ENCODE peak calls at places on chromosome 9, in nine cellular contexts. R, L, S, H, I, F, X, P and E are unnamed samples.
A peak's percentile ranks its signal among the peaks of the same experiment; 100 is the strongest.

GRCh38 chr9:107685901-107686300 is 196.3 kb upstream of the KLF4 start:
- DNase-seq in I (no peak), X (no peak), R (no peak), L (no peak), H (peak; percentile 36), P (no peak), S (no peak), F (no peak), E (no peak)

GRCh38 chr9:90024419-90024818 is 419.6 kb downstream of the GADD45G start:
- DNase-seq in P (no peak), I (no peak), L (no peak), S (no peak), X (no peak), H (no peak), F (no peak), R (no peak), E (no peak)

GRCh38 chr9:130286072-130286770 is 20.7 kb downstream of the HMCN2 start:
- DNase-seq in H (no peak), S (no peak), R (no peak), P (no peak), L (no peak), F (no peak), X (no peak), I (no peak), E (no peak)

GRCh38 chr9:122122903-122123632 is 30.0 kb upstream of the TTLL11 start:
- DNase-seq in S (peak; percentile 81), L (peak; percentile 62), P (peak; percentile 47), X (peak; percentile 33), R (no peak), H (peak; percentile 91), I (peak; percentile 69), F (no peak), E (peak; percentile 68)

GRCh38 chr9:6805532-6805931 is 47.8 kb downstream of the KDM4C start:
- DNase-seq in R (peak; percentile 8), F (no peak), S (no peak), L (peak; percentile 29), P (peak; percentile 13), I (peak; percentile 40), X (peak; percentile 47), H (no peak), E (no peak)

GRCh38 chr9:86020731-86021130 is 78.6 kb downstream of the GOLM1 start:
- DNase-seq in H (no peak), R (no peak), I (no peak), F (no peak), X (no peak), L (no peak), P (no peak), S (no peak), E (no peak)

GRCh38 chr9:72753261-72753893 is 199.5 kb downstream of the ALDH1A1 start:
- DNase-seq in R (no peak), X (peak; percentile 2), P (no peak), I (no peak), L (no peak), S (no peak), F (no peak), H (no peak), E (no peak)

GRCh38 chr9:129415954-129416651 is 204.8 kb downstream of the C9orf50 start:
- DNase-seq in R (no peak), P (no peak), I (no peak), X (no peak), S (no peak), L (no peak), H (no peak), F (no peak), E (no peak)

GRCh38 chr9:114207034-114207815 is 51.9 kb downstream of the COL27A1 start:
- DNase-seq in P (no peak), S (peak; percentile 20), X (peak; percentile 71), R (no peak), H (no peak), F (no peak), L (peak; percentile 76), I (peak; percentile 81), E (no peak)

GRCh38 chr9:120531683-120532300 is 48.2 kb downstream of the CDK5RAP2 start:
- DNase-seq in X (no peak), R (no peak), F (no peak), L (no peak), P (no peak), H (no peak), I (no peak), S (peak; percentile 48), E (no peak)

GRCh38 chr9:98811051-98811650 is 3.7 kb downstream of the GALNT12 start:
- DNase-seq in I (no peak), H (no peak), S (no peak), L (no peak), F (no peak), X (peak; percentile 77), P (peak; percentile 46), R (peak; percentile 78), E (no peak)

DNA sequence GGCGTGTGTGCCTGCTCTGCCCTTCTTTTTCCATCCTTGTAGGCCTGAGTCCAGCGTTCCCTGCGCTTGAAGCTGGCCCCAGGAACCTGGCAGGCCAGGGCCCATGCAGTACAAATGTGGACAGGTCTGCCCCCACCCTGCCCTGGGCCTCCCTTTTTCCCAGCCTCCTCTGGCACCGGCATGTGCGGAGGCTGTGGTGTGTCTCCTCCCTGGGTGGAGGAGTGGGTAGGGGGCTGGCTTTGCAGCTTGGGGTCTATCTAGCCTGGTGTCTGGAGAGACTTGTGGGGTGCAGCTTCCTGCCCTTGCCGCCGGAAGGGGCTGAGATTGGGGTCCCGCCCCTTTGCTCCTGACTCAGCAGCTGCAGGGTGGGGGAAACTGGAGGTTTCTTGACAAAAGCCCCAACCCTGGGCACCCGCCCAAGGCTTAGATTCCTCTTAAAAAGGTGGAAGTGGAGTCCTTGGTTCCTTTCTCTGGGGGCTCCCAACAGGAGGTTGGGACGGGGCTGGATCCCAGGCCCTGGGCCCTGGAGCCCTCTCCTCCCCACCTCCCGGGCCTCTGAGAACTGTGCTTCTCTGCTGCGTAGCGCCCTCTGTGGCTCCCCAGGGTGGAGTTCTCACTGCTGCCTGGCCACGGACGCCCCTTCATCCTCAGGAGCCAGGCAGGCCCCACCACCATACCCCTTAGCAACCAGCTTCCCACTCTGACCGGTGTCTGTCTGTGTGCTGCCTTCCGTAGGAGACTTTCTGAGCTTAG is 18.0 kb downstream of the RXRA start:
- DNase-seq in X (no peak), I (peak; percentile 68), L (peak; percentile 77), F (no peak), R (no peak), S (no peak), P (no peak), H (no peak), E (peak; percentile 42)
- TF ChIP-seq CTCF in X (no peak), I (no peak), L (no peak), F (no peak), R (no peak), S (no peak), P (peak; percentile 9), H (no peak), E (peak; percentile 23)

GRCh38 chr9:68780377-68780707 is 75.3 kb downstream of the PIP5K1B start:
- DNase-seq in R (no peak), F (no peak), H (no peak), X (peak; percentile 1), I (no peak), L (no peak), S (no peak), P (no peak), E (no peak)
- TF ChIP-seq CTCF in R (no peak), F (no peak), H (no peak), X (no peak), I (no peak), L (no peak), S (no peak), P (no peak), E (peak; percentile 18)

DNA sequence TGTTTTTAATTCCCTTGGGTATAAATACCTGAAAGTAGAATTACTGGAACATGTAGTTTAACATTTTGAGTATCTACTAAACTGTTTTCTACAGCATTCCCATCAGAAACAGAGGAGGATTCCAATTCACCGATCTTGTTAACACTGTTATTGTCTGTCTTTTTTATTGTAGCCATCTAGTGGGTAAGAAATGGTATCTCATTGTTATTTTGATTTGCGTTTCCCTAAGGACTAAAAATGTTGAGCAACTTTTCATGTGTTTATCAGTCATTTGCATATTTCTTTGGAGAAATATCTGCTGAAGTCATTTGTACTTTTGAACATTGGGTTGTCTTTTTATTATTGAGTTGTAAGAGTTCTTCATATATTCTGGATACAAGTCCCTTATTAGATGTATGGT is 135.2 kb upstream of the NFIL3 start:
- DNase-seq in X (no peak), R (no peak), H (no peak), F (no peak), P (no peak), L (no peak), S (no peak), I (no peak), E (no peak)
- TF ChIP-seq CTCF in X (no peak), R (no peak), H (peak; percentile 20), F (no peak), P (no peak), L (no peak), S (no peak), I (no peak), E (no peak)

GRCh38 chr9:21590058-21590996 is 108.2 kb upstream of the IFNE start:
- DNase-seq in L (no peak), P (no peak), H (no peak), X (no peak), R (no peak), I (no peak), F (no peak), S (no peak), E (no peak)

GRCh38 chr9:21583628-21584027 is 101.5 kb upstream of the IFNE start:
- DNase-seq in I (no peak), L (no peak), R (no peak), F (no peak), P (no peak), H (no peak), X (no peak), S (no peak), E (no peak)

GRCh38 chr9:21589344-21590056 is 107.4 kb upstream of the IFNE start:
- DNase-seq in S (no peak), X (no peak), F (no peak), I (no peak), H (no peak), R (no peak), P (no peak), L (no peak), E (no peak)

GRCh38 chr9:21584890-21585289 is 102.8 kb upstream of the IFNE start:
- DNase-seq in F (no peak), L (no peak), I (no peak), S (no peak), H (no peak), R (no peak), P (no peak), X (no peak), E (no peak)

DNA sequence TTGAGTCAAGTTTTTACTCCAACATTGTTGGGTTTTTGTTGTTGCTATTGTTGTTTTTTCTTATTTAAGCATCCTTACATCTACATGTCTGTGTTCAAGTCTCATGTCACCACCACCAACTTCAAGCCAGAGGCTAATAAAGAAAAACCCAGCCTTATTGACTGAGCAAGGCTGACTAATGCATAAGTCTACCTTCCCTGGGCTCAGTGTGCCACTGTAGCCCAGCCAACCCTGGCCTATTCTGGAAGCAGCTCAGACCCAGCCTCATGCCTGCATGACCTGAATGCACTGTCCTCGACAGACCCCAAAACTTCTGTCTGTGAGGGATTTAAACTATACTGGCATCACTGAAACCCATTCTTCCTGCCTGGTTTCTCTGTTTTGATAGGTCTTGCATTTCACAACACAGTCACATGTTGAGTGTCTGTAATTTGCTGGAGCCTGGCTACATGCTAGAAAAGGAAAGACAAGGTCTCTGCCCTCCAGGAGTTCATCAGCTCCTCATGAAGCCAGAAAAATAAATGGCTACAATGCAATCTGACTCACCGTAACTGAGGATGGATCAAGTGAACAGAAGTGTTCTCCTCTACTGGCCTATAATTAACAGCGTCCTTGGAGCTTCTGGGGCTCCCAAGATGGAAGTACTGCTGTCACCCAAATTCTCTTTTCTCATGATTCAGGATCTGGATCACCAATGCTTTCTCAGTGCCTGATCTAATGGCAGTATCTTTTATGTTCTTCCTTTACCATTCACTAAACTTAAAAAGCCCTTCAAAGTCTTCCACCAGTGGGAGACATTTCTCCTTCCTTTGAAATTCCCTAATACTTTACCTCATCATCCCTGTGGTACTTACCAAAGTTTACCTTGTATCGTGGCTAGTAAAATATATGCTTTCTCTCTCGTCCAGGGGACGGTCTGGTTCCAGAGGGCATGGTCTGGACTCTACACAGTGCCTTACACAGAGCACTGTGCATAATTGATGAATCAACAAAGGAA is 103.9 kb upstream of the IFNE start:
- DNase-seq in R (no peak), P (no peak), H (no peak), I (no peak), F (no peak), L (no peak), S (no peak), X (peak; percentile 64), E (no peak)
- TF ChIP-seq CTCF in R (peak; percentile 37), P (peak; percentile 40), H (peak; percentile 17), I (no peak), F (no peak), L (no peak), S (no peak), X (peak; percentile 37), E (no peak)